ENCODE peak calls at places on chromosomes 11 and 22, in six cellular contexts. V, J, N, S, L and W are unnamed samples.

GRCh38 chr11:70578371-70578770 is 180.0 kb downstream of the CTTN start:
- DNase-seq in V (no peak), J (no peak), N (no peak), S (no peak), L (no peak), W (no peak)

GRCh38 chr22:21629262-21630149 is at the start of gene YDJC:
- DNase-seq in V (peak), J (peak), N (peak), S (peak), L (peak), W (peak)

GRCh38 chr11:31943056-31943780 is 132.1 kb upstream of the PAX6 start:
- DNase-seq in V (no peak), J (no peak), N (no peak), S (peak), L (no peak), W (no peak)

GRCh38 chr11:26948881-26949280 is 45.0 kb upstream of the FIBIN start:
- DNase-seq in V (no peak), J (no peak), N (no peak), S (no peak), L (no peak), W (no peak)

GRCh38 chr11:131675489-131675888 is 305.1 kb downstream of the NTM start:
- DNase-seq in V (no peak), J (no peak), N (no peak), S (no peak), L (no peak), W (no peak)

GRCh38 chr11:121067453-121067852 is 33.6 kb upstream of the TECTA start:
- DNase-seq in V (no peak), J (no peak), N (peak), S (no peak), L (no peak), W (no peak)

GRCh38 chr22:45640291-45640940 is 31.2 kb upstream of the ATXN10 start:
- DNase-seq in V (no peak), J (peak), N (no peak), S (no peak), L (no peak), W (no peak)

GRCh38 chr22:48841881-48842582 is 985.6 kb downstream of the BRD1 start:
- DNase-seq in V (no peak), J (no peak), N (no peak), S (no peak), L (no peak), W (no peak)

GRCh38 chr11:132942611-132943324 is 589.5 kb downstream of the OPCML start:
- DNase-seq in V (no peak), J (no peak), N (no peak), S (no peak), L (no peak), W (no peak)

GRCh38 chr11:1751999-1752906 is 1.9 kb upstream of the IFITM10 start:
- DNase-seq in V (no peak), J (no peak), N (no peak), S (no peak), L (no peak), W (no peak)

GRCh38 chr22:46379301-46379930 is 43.9 kb downstream of the TRMU start:
- DNase-seq in V (no peak), J (no peak), N (no peak), S (no peak), L (no peak), W (no peak)

GRCh38 chr22:30286813-30287625 is 2.3 kb downstream of the CASTOR1 start:
- DNase-seq in V (peak), J (peak), N (no peak), S (peak), L (no peak), W (peak)

GRCh38 chr22:22030493-22031182 is 48.1 kb upstream of the TOP3B start:
- DNase-seq in V (no peak), J (peak), N (no peak), S (peak), L (no peak), W (no peak)

GRCh38 chr11:67384851-67385366 is 6.9 kb upstream of the RAD9A start:
- DNase-seq in V (no peak), J (no peak), N (no peak), S (no peak), L (no peak), W (no peak)

GRCh38 chr11:129861702-129862107 is 33.7 kb downstream of the NFRKB start:
- DNase-seq in V (no peak), J (peak), N (no peak), S (no peak), L (peak), W (peak)

GRCh38 chr22:37940698-37941376 is 12.6 kb downstream of the C22orf23 start:
- DNase-seq in V (peak), J (no peak), N (no peak), S (no peak), L (no peak), W (no peak)

GRCh38 chr11:65279713-65280459 is 18.1 kb downstream of the POLA2 start:
- DNase-seq in V (no peak), J (no peak), N (no peak), S (peak), L (peak), W (no peak)

GRCh38 chr11:3835100-3835485 is 5.7 kb downstream of the RHOG start:
- DNase-seq in V (peak), J (no peak), N (no peak), S (no peak), L (no peak), W (no peak)

GRCh38 chr11:22920939-22921565 is 60.8 kb upstream of the CCDC179 start:
- DNase-seq in V (peak), J (no peak), N (peak), S (peak), L (peak), W (no peak)

GRCh38 chr22:48569476-48570233 is 1258.0 kb downstream of the BRD1 start:
- DNase-seq in V (no peak), J (no peak), N (no peak), S (no peak), L (no peak), W (no peak)

GRCh38 chr11:76836613-76837291 is 24.0 kb upstream of the ACER3 start:
- DNase-seq in V (no peak), J (no peak), N (no peak), S (no peak), L (no peak), W (peak)

GRCh38 chr22:22519591-22519990 is 479 bp downstream of the ZNF280A start:
- DNase-seq in V (no peak), J (no peak), N (no peak), S (no peak), L (no peak), W (no peak)

GRCh38 chr11:106480581-106481185 is 403.2 kb downstream of the AASDHPPT start:
- DNase-seq in V (no peak), J (no peak), N (no peak), S (no peak), L (no peak), W (no peak)